ENCODE peak calls at places on chromosome 15, in five cellular contexts. S, O, V, K and C are unnamed samples.
A peak's percentile ranks its signal among the peaks of the same experiment; 100 is the strongest.

GRCh38 chr15:60228096-60228495 is 169.7 kb downstream of the ANXA2 start:
- DNase-seq in S (no peak), K (no peak), V (no peak), O (no peak), C (no peak)

GRCh38 chr15:64209680-64210334 is 47.0 kb upstream of the PPIB start:
- DNase-seq in O (no peak), V (peak; percentile 9), K (no peak), S (peak; percentile 68), C (peak; percentile 23)

GRCh38 chr15:51223771-51224229 is 114.6 kb downstream of the CYP19A1 start:
- DNase-seq in K (no peak), S (peak; percentile 78), O (no peak), V (no peak), C (peak; percentile 84)

GRCh38 chr15:50227076-50227475 is 38.5 kb downstream of the HDC start:
- DNase-seq in K (no peak), S (peak; percentile 23), V (no peak), O (no peak), C (peak; percentile 88)

GRCh38 chr15:74011610-74012009 is 17.1 kb downstream of the PML start:
- DNase-seq in V (no peak), K (no peak), S (peak; percentile 43), O (no peak), C (peak; percentile 24)

GRCh38 chr15:99578809-99579208 is 13.0 kb downstream of the MEF2A start:
- DNase-seq in K (no peak), O (no peak), S (no peak), V (no peak), C (peak; percentile 34)

GRCh38 chr15:31840849-31841476 is 189.4 kb upstream of the CHRNA7 start:
- DNase-seq in S (peak; percentile 75), O (no peak), K (no peak), V (no peak), C (no peak)

GRCh38 chr15:67142142-67143092 is 77.0 kb downstream of the SMAD3 start:
- DNase-seq in V (no peak), S (peak; percentile 51), O (no peak), K (no peak), C (peak; percentile 75)

GRCh38 chr15:69087581-69087980 is 72.9 kb upstream of the GLCE start:
- DNase-seq in V (no peak), K (no peak), S (peak; percentile 17), O (no peak), C (no peak)

GRCh38 chr15:89428246-89428645 is 68.1 kb downstream of the RHCG start:
- DNase-seq in V (no peak), O (no peak), K (no peak), S (no peak), C (no peak)

GRCh38 chr15:88113909-88114308 is 142.6 kb downstream of the NTRK3 start:
- DNase-seq in S (no peak), O (no peak), V (no peak), K (no peak), C (peak; percentile 88)

GRCh38 chr15:57861805-57862586 is 155.5 kb downstream of the POLR2M start:
- DNase-seq in S (peak; percentile 57), K (no peak), O (no peak), V (no peak), C (peak; percentile 84)

GRCh38 chr15:45200799-45201556 is 13.2 kb upstream of the SHF start:
- DNase-seq in S (peak; percentile 91), V (peak; percentile 75), K (peak; percentile 80), O (peak; percentile 86), C (peak; percentile 66)

GRCh38 chr15:73926191-73927002 is at the start of gene LOXL1:
- DNase-seq in O (peak; percentile 80), K (peak; percentile 91), S (peak; percentile 56), V (no peak), C (peak; percentile 89)

GRCh38 chr15:78329625-78330024 is 10.5 kb upstream of the CRABP1 start:
- DNase-seq in O (no peak), S (peak; percentile 52), K (no peak), V (no peak), C (no peak)

GRCh38 chr15:36932070-36932469 is 168.3 kb downstream of the MEIS2 start:
- DNase-seq in K (no peak), O (no peak), S (no peak), V (no peak), C (no peak)

GRCh38 chr15:66740802-66741201 is 38.8 kb downstream of the SMAD6 start:
- DNase-seq in V (no peak), O (no peak), K (no peak), S (peak; percentile 68), C (no peak)

GRCh38 chr15:26311710-26312236 is 448.6 kb upstream of the ATP10A start:
- DNase-seq in O (no peak), K (no peak), S (no peak), V (no peak), C (no peak)

GRCh38 chr15:26318689-26319088 is 454.2 kb downstream of the GABRB3 start:
- DNase-seq in K (no peak), O (no peak), V (no peak), S (no peak), C (no peak)

GRCh38 chr15:26314577-26314976 is 451.4 kb upstream of the ATP10A start:
- DNase-seq in O (no peak), K (no peak), V (no peak), S (no peak), C (no peak)
- H3K9me3 ChIP-seq in O (peaks cover 16% of the 10 kb centered on the region), K (peaks cover 23% of the 10 kb centered on the region), V (no peaks in the 10 kb centered on the region), S (peaks cover 24% of the 10 kb centered on the region), C (no peaks in the 10 kb centered on the region)

GRCh38 chr15:63133786-63134185 is 12.1 kb downstream of the LACTB start:
- DNase-seq in V (no peak), K (no peak), S (peak; percentile 30), O (no peak), C (peak; percentile 66)

GRCh38 chr15:63135804-63136203 is 14.1 kb downstream of the LACTB start:
- DNase-seq in O (no peak), S (peak; percentile 51), K (no peak), V (no peak), C (peak; percentile 77)

GRCh38 chr15:63134245-63134644 is 12.6 kb downstream of the LACTB start:
- DNase-seq in S (no peak), V (no peak), K (no peak), O (no peak), C (no peak)

GRCh38 chr15:63135281-63135680 is 13.6 kb downstream of the LACTB start:
- DNase-seq in S (no peak), O (no peak), V (no peak), K (no peak), C (no peak)

GRCh38 chr15:63136742-63137141 is 15.1 kb downstream of the LACTB start:
- DNase-seq in O (no peak), S (no peak), K (no peak), V (no peak), C (no peak)
- H3K9ac ChIP-seq in O (no peak overlapping the region), S (no peak overlapping the region), K (no peak overlapping the region), V (no peak overlapping the region), C (no peak overlapping the region)

DNA sequence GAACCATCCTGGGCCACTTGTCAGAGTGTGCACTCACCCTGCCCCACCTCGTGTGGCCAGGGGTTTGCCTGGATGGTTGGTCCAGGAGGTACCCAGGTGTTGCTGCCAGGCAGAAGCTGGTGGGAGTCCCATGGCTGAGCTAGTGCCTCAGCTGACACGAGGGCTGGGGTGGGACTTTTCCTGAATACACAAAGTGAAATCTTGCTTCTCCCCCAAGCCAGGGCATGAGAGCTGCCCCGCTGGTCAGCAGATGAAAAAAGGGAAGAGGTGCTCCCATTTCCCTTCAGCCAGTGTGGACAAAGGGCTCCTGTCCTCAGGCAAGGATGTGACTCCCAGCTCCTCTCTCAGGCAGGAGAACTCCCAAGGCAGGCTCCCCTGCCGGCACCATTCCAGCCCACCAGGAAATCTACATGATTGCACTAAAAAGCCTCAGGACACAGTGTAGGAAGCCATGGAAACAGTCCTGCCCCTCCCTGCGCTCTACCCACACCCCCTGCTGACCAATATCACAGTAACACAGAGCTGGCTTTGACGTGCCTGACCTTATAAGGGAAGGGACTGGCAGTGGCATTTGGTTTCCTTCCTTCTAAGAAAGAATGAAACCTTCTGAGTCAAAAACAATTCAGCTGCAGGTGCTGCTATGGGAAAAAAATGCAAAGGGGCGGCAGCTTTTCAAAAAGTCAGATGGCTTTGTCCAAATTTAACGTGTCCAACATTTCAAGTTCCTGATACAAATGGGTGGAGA is 33.9 kb downstream of the MYO5C start:
- DNase-seq in O (peak; percentile 96), V (peak; percentile 86), K (peak; percentile 89), S (peak; percentile 91), C (peak; percentile 90)
- TF ChIP-seq CTCF in O (no peak), V (no peak), K (no peak), S (no peak), C (no peak)

DNA sequence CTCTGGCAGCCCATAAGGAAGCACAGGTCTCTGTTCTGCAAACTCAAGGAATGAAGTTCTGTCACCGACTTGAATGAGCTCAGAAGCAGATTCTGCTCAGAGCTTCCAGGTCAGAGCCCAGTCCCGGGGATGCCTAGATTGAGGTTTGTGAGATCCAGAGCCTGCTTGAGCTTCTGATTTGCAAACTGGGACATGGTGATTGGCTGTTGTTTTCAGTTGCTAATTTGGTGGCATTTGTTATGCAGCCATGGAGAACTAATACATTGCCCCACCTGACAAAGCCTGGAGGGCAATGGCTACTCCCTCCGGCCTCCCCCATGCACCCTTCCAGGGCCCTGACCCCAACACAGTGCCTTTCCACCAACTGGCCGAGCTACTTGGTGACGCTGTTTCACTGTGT is 379.4 kb upstream of the ATP10A start:
- DNase-seq in O (peak; percentile 93), S (no peak), V (no peak), K (no peak), C (no peak)
- H3K9me3 ChIP-seq in O (no peaks in the 10 kb centered on the region), S (peaks cover 3% of the 10 kb centered on the region), V (no peaks in the 10 kb centered on the region), K (no peaks in the 10 kb centered on the region), C (peaks cover 12% of the 10 kb centered on the region)

GRCh38 chr15:85024003-85024402 is 42.3 kb downstream of the PDE8A start:
- DNase-seq in V (no peak), O (no peak), S (no peak), K (no peak), C (no peak)

GRCh38 chr15:85022860-85023403 is 41.3 kb downstream of the PDE8A start:
- DNase-seq in K (no peak), V (no peak), O (no peak), S (no peak), C (no peak)

GRCh38 chr15:85026304-85027032 is 44.8 kb downstream of the PDE8A start:
- DNase-seq in S (no peak), O (no peak), K (no peak), V (no peak), C (no peak)

GRCh38 chr15:85025516-85026279 is 44.0 kb downstream of the PDE8A start:
- DNase-seq in S (no peak), O (no peak), V (no peak), K (no peak), C (no peak)

DNA sequence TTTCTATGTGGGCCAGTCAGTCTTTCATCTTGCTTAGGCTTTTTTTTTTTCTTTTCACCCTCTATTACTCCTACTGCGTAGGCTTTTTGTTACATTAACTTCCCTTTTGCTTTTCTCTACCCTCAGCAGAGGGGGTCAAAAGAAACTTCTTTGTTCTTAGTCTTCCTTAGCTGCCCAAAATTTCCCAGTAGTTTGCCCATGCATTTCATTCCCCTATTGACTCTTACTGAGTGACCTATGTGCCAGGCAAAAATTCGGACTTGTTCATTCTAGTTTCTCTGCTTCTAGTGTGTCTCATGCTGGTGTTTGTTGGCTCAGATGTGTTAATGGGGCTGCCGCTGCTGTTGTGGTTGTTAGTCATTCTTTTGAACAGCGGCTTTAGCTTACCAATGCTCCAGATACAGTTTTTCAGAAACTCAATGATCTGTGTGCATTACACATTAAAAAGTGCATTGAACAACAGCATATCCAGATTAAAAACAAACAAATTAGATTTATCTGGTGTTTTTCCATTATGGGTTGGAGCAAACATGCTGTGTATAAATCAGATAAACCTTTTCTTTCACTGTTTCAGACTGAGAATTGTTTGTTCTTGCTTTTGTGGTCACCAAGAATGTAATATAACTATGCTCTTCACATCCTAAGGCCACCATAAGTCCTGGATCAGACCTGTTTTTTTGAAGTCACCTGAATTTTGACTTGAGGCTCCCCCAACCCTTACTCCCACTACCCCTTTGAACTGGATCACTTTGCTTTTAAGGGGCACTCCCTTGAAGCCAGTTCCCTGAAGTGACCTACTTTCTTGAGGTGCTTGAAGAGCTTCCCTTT is 43.1 kb downstream of the PDE8A start:
- DNase-seq in S (peak; percentile 77), K (no peak), O (no peak), V (no peak), C (peak; percentile 86)
- H3K9ac ChIP-seq in S (no peak overlapping the region), K (no peak overlapping the region), O (peak overlapping the region; percentile 17), V (no peak overlapping the region), C (peak overlapping the region; percentile 15)